ENCODE peak calls at places on chromosomes 1 and 21, in eight cellular contexts. T is GM20000, Q is brain microvascular endothelial cell, P is left lung, F is IMR-90, H is Ammon's horn, E is uterus, X is HEK293T. Z is an unnamed sample.

GRCh38 chr1:41122851-41123518 is 101.5 kb upstream of the SLFNL1 start:
- DNase-seq in T (peak), Q (peak), P (no peak), F (peak), H (no peak), E (no peak), X (peak), Z (no peak)

GRCh38 chr21:43644609-43645008 is 14.7 kb downstream of the HSF2BP start:
- DNase-seq in T (no peak), Q (peak), P (no peak), F (peak), H (peak), E (no peak), X (no peak), Z (no peak)

GRCh38 chr1:154407021-154407865 is 2.1 kb downstream of the IL6R start:
- DNase-seq in T (peak), Q (no peak), P (peak), F (no peak), H (no peak), E (no peak), X (no peak), Z (no peak)

GRCh38 chr1:226638608-226639007 is 90.0 kb downstream of the STUM start:
- DNase-seq in T (no peak), Q (no peak), P (peak), F (no peak), H (no peak), E (peak), X (no peak), Z (no peak)

GRCh38 chr1:37858931-37859506 is 373 bp downstream of the MTF1 start:
- DNase-seq in T (no peak), Q (peak), P (no peak), F (peak), H (no peak), E (no peak), X (no peak), Z (no peak)

GRCh38 chr21:29077651-29078090 is 4.2 kb upstream of the CCT8 start:
- DNase-seq in T (peak), Q (no peak), P (no peak), F (peak), H (no peak), E (no peak), X (no peak), Z (no peak)

GRCh38 chr1:110463695-110464094 is 12.7 kb downstream of the PROK1 start:
- DNase-seq in T (no peak), Q (no peak), P (no peak), F (peak), H (no peak), E (no peak), X (no peak), Z (no peak)

GRCh38 chr1:220818421-220819173 is 31.9 kb downstream of the MTARC1 start:
- DNase-seq in T (no peak), Q (peak), P (peak), F (peak), H (no peak), E (peak), X (peak), Z (no peak)

GRCh38 chr1:230806552-230806951 is 59.4 kb downstream of the CAPN9 start:
- DNase-seq in T (no peak), Q (no peak), P (no peak), F (no peak), H (no peak), E (no peak), X (no peak), Z (no peak)

GRCh38 chr1:7267493-7267892 is 482.2 kb downstream of the CAMTA1 start:
- DNase-seq in T (no peak), Q (peak), P (no peak), F (peak), H (no peak), E (no peak), X (no peak), Z (no peak)